ENCODE peak calls at places on chromosomes 5 and 9, in nine cellular contexts. Z is C1 segment of cervical spinal cord; A is T-helper 17 cell; D is NCI-H146; Y is retinal pigment epithelial cell; L is adipocyte; K is T-cell; V is NCI-H460; O is CD8-positive, alpha-beta T cell. S is an unnamed sample.

GRCh38 chr5:113053614-113054013 is 77.0 kb downstream of the DCP2 start:
- DNase-seq in V (no peak), K (no peak), Y (no peak), Z (no peak), A (no peak), L (no peak), O (no peak), D (no peak), S (no peak)

GRCh38 chr5:66821626-66822429 is 225.6 kb downstream of the MAST4 start:
- DNase-seq in Y (no peak), V (no peak), A (no peak), K (no peak), D (no peak), Z (no peak), L (no peak), O (no peak), S (no peak)

GRCh38 chr5:67149057-67149634 is 47.5 kb downstream of the CD180 start:
- DNase-seq in Z (no peak), Y (no peak), K (no peak), L (no peak), D (no peak), V (no peak), O (no peak), A (no peak), S (no peak)

GRCh38 chr5:127233590-127233989 is 57.0 kb upstream of the MEGF10 start:
- DNase-seq in D (no peak), L (no peak), O (no peak), V (no peak), Z (no peak), Y (no peak), K (no peak), A (no peak), S (no peak)

GRCh38 chr5:8954801-8955200 is 591.1 kb downstream of the SEMA5A start:
- DNase-seq in L (no peak), D (no peak), Z (no peak), A (no peak), K (no peak), O (no peak), Y (no peak), V (no peak), S (no peak)

GRCh38 chr5:143031781-143032724 is 261.9 kb downstream of the ARHGAP26 start:
- DNase-seq in Y (peak), O (no peak), A (no peak), D (no peak), V (no peak), L (no peak), Z (no peak), K (no peak), S (no peak)

GRCh38 chr9:124470726-124471125 is 20.5 kb downstream of the ADGRD2 start:
- DNase-seq in D (no peak), Z (no peak), A (no peak), O (no peak), L (no peak), Y (no peak), K (no peak), V (no peak), S (no peak)

GRCh38 chr5:159102294-159102934 is 2.7 kb upstream of the EBF1 start:
- DNase-seq in O (no peak), D (no peak), Z (no peak), K (no peak), L (peak), V (no peak), A (no peak), Y (no peak), S (no peak)

GRCh38 chr5:32540446-32540845 is 44.9 kb upstream of the SUB1 start:
- DNase-seq in O (no peak), Y (no peak), V (no peak), A (no peak), Z (no peak), D (no peak), L (no peak), K (no peak), S (no peak)

S was measured in T-helper 1 cell.